ENCODE peak calls at places on chromosome 22, in five cellular contexts. W, G, N, S and T are unnamed samples.

GRCh38 chr22:35393116-35394010 is 6.6 kb upstream of the MCM5 start:
- DNase-seq in W (no peak), G (no peak), N (no peak), S (no peak), T (no peak)

GRCh38 chr22:38069372-38070249 is 12.4 kb downstream of the PICK1 start:
- DNase-seq in W (no peak), G (peak), N (no peak), S (no peak), T (peak)

GRCh38 chr22:39530692-39531331 is 1.7 kb downstream of the RPS19BP1 start:
- DNase-seq in W (no peak), G (peak), N (no peak), S (peak), T (no peak)

GRCh38 chr22:47175151-47175760 is 412.8 kb downstream of the TBC1D22A start:
- DNase-seq in W (no peak), G (no peak), N (no peak), S (no peak), T (no peak)

GRCh38 chr22:39607093-39607492 is 36.5 kb downstream of the CACNA1I start:
- DNase-seq in W (no peak), G (no peak), N (no peak), S (no peak), T (no peak)

GRCh38 chr22:40621309-40622151 is 15.0 kb downstream of the MRTFA start:
- DNase-seq in W (no peak), G (no peak), N (no peak), S (no peak), T (no peak)

GRCh38 chr22:48396785-48397530 is 1430.7 kb downstream of the BRD1 start:
- DNase-seq in W (no peak), G (no peak), N (no peak), S (no peak), T (no peak)

GRCh38 chr22:41770715-41771452 is 29.6 kb upstream of the CCDC134 start:
- DNase-seq in W (no peak), G (no peak), N (no peak), S (no peak), T (no peak)

GRCh38 chr22:25417792-25418191 is 146.7 kb upstream of the GRK3 start:
- DNase-seq in W (no peak), G (no peak), N (no peak), S (no peak), T (no peak)

GRCh38 chr22:40396882-40397281 is 26.5 kb downstream of the SGSM3 start:
- DNase-seq in W (peak), G (no peak), N (no peak), S (no peak), T (no peak)

GRCh38 chr22:34068011-34068410 is 147.7 kb upstream of the LARGE1 start:
- DNase-seq in W (no peak), G (no peak), N (no peak), S (no peak), T (no peak)

GRCh38 chr22:43848366-43849171 is 13.7 kb downstream of the SULT4A1 start:
- DNase-seq in W (peak), G (no peak), N (no peak), S (peak), T (peak)

GRCh38 chr22:21796231-21796630 is 60.6 kb upstream of the YPEL1 start:
- DNase-seq in W (no peak), G (no peak), N (no peak), S (no peak), T (no peak)

GRCh38 chr22:42769574-42770447 is 49.1 kb upstream of the A4GALT start:
- DNase-seq in W (no peak), G (no peak), N (no peak), S (peak), T (no peak)

GRCh38 chr22:41367039-41367679 is 14.6 kb upstream of the TEF start:
- DNase-seq in W (no peak), G (peak), N (no peak), S (no peak), T (peak)

GRCh38 chr22:42399315-42400271 is 32.6 kb downstream of the NFAM1 start:
- DNase-seq in W (no peak), G (no peak), N (no peak), S (no peak), T (peak)

GRCh38 chr22:35540600-35541253 is at the start of gene RASD2:
- DNase-seq in W (no peak), G (no peak), N (no peak), S (peak), T (peak)

GRCh38 chr22:41799486-41800347 is 762 bp upstream of the CCDC134 start:
- DNase-seq in W (peak), G (peak), N (no peak), S (no peak), T (peak)

GRCh38 chr22:26952654-26953379 is 295.4 kb downstream of the MIAT start:
- DNase-seq in W (no peak), G (no peak), N (no peak), S (no peak), T (peak)

GRCh38 chr22:24406322-24407277 is 20.8 kb upstream of the ADORA2A start:
- DNase-seq in W (no peak), G (no peak), N (no peak), S (no peak), T (no peak)

GRCh38 chr22:38267086-38267485 is 5.7 kb downstream of the TMEM184B start:
- DNase-seq in W (no peak), G (no peak), N (peak), S (no peak), T (no peak)

GRCh38 chr22:33674357-33674756 is 245.9 kb downstream of the LARGE1 start:
- DNase-seq in W (no peak), G (no peak), N (no peak), S (no peak), T (no peak)

GRCh38 chr22:27842994-27843431 is 41.5 kb upstream of the MN1 start:
- DNase-seq in W (no peak), G (no peak), N (no peak), S (no peak), T (no peak)

GRCh38 chr22:47291565-47292495 is 529.4 kb downstream of the TBC1D22A start:
- DNase-seq in W (no peak), G (no peak), N (no peak), S (no peak), T (no peak)

GRCh38 chr22:41976070-41976901 is 7.0 kb downstream of the SEPTIN3 start:
- DNase-seq in W (no peak), G (peak), N (peak), S (peak), T (peak)

GRCh38 chr22:42299586-42300285 is 29.3 kb upstream of the TCF20 start:
- DNase-seq in W (no peak), G (peak), N (peak), S (peak), T (no peak)

GRCh38 chr22:40323681-40324083 is 22.6 kb upstream of the ADSL start:
- DNase-seq in W (no peak), G (no peak), N (no peak), S (no peak), T (no peak)

GRCh38 chr22:40721266-40721665 is 42.0 kb downstream of the MCHR1 start:
- DNase-seq in W (no peak), G (peak), N (no peak), S (no peak), T (peak)

GRCh38 chr22:40270748-40271373 is 75.4 kb upstream of the ADSL start:
- DNase-seq in W (no peak), G (no peak), N (no peak), S (no peak), T (no peak)

GRCh38 chr22:26139320-26139719 is 29.9 kb upstream of the SEZ6L start:
- DNase-seq in W (no peak), G (no peak), N (no peak), S (no peak), T (no peak)

GRCh38 chr22:25775501-25775900 is 33.5 kb downstream of the MYO18B start:
- DNase-seq in W (peak), G (peak), N (no peak), S (no peak), T (peak)

GRCh38 chr22:22067192-22067591 is 84.6 kb upstream of the TOP3B start:
- DNase-seq in W (no peak), G (no peak), N (no peak), S (no peak), T (no peak)

GRCh38 chr22:32325811-32326237 is 31.8 kb upstream of the RFPL3 start:
- DNase-seq in W (no peak), G (no peak), N (no peak), S (no peak), T (no peak)

GRCh38 chr22:24398409-24398808 is 29.0 kb upstream of the ADORA2A start:
- DNase-seq in W (no peak), G (no peak), N (no peak), S (no peak), T (no peak)

GRCh38 chr22:42425337-42425988 is 6.7 kb downstream of the NFAM1 start:
- DNase-seq in W (no peak), G (no peak), N (no peak), S (no peak), T (no peak)

DNA sequence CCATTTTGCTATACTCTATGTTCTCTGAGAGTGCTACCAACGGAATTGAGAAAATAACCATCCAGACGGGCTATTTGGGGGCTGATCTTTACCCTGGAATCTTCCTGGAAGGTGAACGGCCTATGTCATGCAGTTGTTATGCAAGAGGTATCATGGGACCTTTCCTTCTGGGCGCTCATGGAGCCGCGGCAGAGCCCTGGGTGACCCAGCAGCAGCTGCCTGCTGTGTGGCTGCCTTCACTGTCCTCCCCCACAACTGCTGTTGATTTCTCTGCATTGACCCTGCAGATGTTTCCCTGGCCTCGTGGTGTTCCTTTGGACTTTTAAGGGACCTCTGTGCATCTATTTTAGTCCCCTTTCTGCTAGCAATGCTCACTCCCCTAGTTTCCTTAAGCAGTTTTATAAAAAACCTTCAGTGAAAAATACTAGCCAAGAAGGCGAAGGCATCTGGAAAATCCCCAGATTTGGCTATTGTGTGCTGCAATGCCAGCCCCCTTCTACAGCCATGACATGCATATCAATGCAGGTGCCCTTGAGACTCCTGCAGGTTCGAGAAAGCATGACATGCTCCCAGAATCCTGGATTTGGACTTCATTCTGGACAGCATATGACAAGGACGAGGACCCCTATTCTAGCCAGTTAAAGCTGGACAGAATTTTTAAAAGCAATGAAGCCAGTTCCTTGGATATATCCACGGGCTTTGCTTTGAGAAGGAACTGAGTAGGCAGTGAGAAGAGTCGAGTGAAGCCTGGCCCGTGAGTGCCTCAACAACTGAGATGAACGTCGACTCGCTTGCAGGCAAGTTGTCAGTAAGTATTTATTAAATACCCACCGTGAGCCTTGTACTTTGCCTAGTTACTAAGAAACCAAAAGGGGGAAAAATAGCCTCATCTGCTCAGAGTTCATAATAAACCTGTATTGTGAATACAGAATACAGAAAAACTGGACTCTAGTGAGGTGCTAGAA is at the start of gene SLC25A18:
- DNase-seq in W (no peak), G (no peak), N (no peak), S (no peak), T (peak)
- TF ChIP-seq CTCF in W (no peak), G (peak), N (no peak), S (no peak), T (peak)

GRCh38 chr22:50190182-50190951 is 4.7 kb downstream of the TRABD start:
- DNase-seq in W (no peak), G (no peak), N (peak), S (peak), T (no peak)
- TF ChIP-seq CTCF in W (no peak), G (no peak), N (peak), S (peak), T (no peak)

GRCh38 chr22:29030016-29030617 is 31.5 kb downstream of the C22orf31 start:
- DNase-seq in W (no peak), G (no peak), N (no peak), S (no peak), T (no peak)
- TF ChIP-seq CTCF in W (no peak), G (no peak), N (no peak), S (no peak), T (no peak)

DNA sequence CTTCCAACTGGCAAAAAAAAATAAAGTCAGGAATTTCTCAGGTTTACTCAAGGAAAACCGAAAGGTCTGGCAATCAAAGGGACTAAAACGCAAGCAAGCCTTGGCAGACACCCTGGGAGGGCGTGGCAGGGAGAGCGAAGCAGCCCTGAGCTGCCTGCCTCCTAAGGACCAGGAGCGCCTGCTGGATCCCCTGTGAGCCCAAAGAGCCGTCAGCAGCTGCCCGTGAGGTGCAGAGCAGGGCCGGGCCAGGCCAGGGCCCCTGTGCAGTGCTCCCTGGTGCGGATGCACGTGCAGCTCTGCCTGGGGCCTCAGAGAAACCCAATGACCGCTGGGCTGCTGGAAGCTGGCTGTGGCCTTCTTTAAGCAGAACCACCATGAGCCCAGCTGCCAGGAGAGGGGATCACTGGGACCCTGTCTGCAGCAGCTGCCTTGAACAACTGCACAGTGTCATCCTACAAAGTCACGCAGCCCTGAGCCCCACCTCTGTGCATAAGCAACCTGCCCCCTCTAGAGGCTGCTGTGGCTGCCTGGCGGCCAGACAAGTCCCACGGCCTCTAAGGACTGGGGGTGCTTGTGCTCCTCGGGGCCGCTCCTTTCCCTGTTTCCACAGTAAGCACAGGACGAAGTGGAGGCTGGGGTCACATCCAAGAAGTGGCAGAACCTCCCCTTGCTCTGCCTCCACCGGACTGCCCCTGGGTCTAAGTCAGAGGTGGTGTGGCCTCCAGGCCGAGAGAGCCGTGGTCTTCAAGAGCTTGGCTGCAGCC is 29.2 kb upstream of the COMT start:
- DNase-seq in W (no peak), G (no peak), N (no peak), S (no peak), T (no peak)
- TF ChIP-seq CTCF in W (no peak), G (no peak), N (no peak), S (no peak), T (no peak)

GRCh38 chr22:50244420-50245213 is at the start of gene TUBGCP6:
- DNase-seq in W (peak), G (peak), N (peak), S (peak), T (peak)
- TF ChIP-seq CTCF in W (no peak), G (peak), N (peak), S (peak), T (peak)

GRCh38 chr22:31282748-31283468 is 9.4 kb downstream of the PIK3IP1 start:
- DNase-seq in W (no peak), G (no peak), N (no peak), S (no peak), T (no peak)
- TF ChIP-seq CTCF in W (no peak), G (no peak), N (no peak), S (no peak), T (no peak)

DNA sequence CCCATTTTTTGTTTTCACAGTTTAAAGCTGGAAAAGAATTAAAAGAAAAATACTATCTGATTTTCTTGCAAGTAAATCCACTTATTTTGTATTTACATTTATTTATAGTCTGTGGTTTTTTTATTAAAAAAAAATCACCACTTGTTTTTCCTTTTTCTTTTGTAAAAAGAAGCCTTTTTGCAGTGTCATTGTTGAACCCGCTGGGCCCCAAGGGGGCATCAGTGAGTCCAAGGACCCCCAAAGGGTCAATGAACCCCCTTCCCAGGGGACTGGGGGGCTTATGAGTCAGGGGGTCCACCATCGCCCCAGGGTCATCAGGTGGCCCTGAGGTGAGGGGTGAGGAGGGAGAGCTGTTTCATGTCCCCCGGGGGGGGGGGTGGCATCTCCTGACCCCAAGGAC is 34.0 kb upstream of the EIF3D start:
- DNase-seq in W (no peak), G (no peak), N (no peak), S (no peak), T (no peak)
- TF ChIP-seq CTCF in W (no peak), G (no peak), N (no peak), S (no peak), T (no peak)

GRCh38 chr22:45441158-45441557 is 27.7 kb downstream of the RIBC2 start:
- DNase-seq in W (peak), G (peak), N (no peak), S (peak), T (peak)
- TF ChIP-seq CTCF in W (no peak), G (peak), N (peak), S (peak), T (peak)

DNA sequence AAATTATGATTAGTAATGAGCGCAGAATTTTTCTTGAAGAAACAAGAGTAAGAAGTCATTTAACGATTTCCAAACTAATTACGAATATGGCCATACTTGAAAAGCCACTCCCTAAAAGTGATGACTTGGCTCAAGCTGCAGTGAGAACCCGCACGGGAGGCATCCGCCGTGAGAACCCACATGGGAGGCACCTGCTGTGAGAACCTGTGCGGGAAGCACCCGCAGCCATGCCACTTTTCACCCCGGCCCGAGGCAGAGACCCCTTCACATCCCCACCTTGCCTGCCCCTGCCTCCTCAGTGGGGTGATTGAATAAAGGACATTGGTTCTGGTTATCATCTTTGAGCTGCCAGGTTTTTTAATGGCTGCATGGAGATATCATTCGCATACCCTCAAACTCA is 89.7 kb downstream of the BRD1 start:
- DNase-seq in W (no peak), G (no peak), N (no peak), S (no peak), T (no peak)
- TF ChIP-seq CTCF in W (no peak), G (no peak), N (no peak), S (no peak), T (no peak)

GRCh38 chr22:45830531-45831245 is 146.3 kb downstream of the WNT7B start:
- DNase-seq in W (no peak), G (no peak), N (no peak), S (no peak), T (no peak)

GRCh38 chr22:45832959-45833580 is 143.9 kb downstream of the WNT7B start:
- DNase-seq in W (no peak), G (no peak), N (no peak), S (no peak), T (no peak)

GRCh38 chr22:45833613-45834012 is 143.3 kb downstream of the WNT7B start:
- DNase-seq in W (no peak), G (no peak), N (no peak), S (no peak), T (no peak)

GRCh38 chr22:45831394-45831793 is 145.6 kb downstream of the WNT7B start:
- DNase-seq in W (no peak), G (no peak), N (no peak), S (no peak), T (no peak)

DNA sequence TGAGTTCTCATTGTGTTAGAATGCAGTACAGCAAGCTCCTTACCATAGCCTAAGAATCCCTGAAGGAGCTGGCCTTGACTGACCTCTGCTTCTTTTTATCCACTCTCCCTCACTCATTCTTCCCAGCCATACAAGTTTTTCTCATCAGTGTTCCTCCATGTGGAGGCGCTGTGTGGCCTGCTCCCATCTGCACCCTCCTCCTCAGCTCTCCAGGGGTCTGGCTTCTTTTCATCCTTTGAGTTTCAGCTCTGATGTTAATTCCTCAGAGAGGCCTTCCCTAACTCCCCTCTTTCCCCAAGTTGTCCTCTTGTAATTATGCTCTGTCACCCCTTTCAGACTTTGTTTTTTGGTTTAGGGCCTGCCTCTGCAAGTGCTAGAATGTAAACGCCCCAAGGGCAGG is 144.8 kb downstream of the WNT7B start:
- DNase-seq in W (no peak), G (no peak), N (no peak), S (no peak), T (no peak)
- TF ChIP-seq CTCF in W (no peak), G (peak), N (no peak), S (no peak), T (no peak)